ENCODE peak calls at places on chromosomes 16 and 17, in ten cellular contexts. One of them, this sample, is unnamed.

GRCh38 chr17:65365209-65365608 is 196.2 kb downstream of the AXIN2 start:
- DNase-seq in sigmoid colon: no peak
- DNase-seq in right lobe of liver: no peak
- DNase-seq in ovary: no peak
- DNase-seq in OCI-LY7: no peak
- DNase-seq in hepatocyte: no peak
- DNase-seq in adrenal gland: no peak
- DNase-seq in breast epithelium: no peak
- DNase-seq in heart right ventricle: no peak
- DNase-seq in right atrium auricular region: no peak
- DNase-seq in this sample: no peak

GRCh38 chr17:75032896-75033294 is 13.9 kb downstream of the ATP5PD start:
- DNase-seq in sigmoid colon: no peak
- DNase-seq in right lobe of liver: no peak
- DNase-seq in ovary: peak; percentile 42
- DNase-seq in OCI-LY7: no peak
- DNase-seq in hepatocyte: no peak
- DNase-seq in adrenal gland: peak; percentile 70
- DNase-seq in breast epithelium: no peak
- DNase-seq in heart right ventricle: peak; percentile 52
- DNase-seq in right atrium auricular region: no peak
- DNase-seq in this sample: peak; percentile 77

GRCh38 chr16:87836844-87837581 is 32.3 kb downstream of the SLC7A5 start:
- DNase-seq in sigmoid colon: no peak
- DNase-seq in right lobe of liver: peak; percentile 68
- DNase-seq in ovary: no peak
- DNase-seq in OCI-LY7: no peak
- DNase-seq in hepatocyte: no peak
- DNase-seq in adrenal gland: no peak
- DNase-seq in breast epithelium: no peak
- DNase-seq in heart right ventricle: no peak
- DNase-seq in right atrium auricular region: peak; percentile 83
- DNase-seq in this sample: no peak

GRCh38 chr17:44533533-44534246 is 23.6 kb upstream of the FZD2 start:
- DNase-seq in sigmoid colon: peak; percentile 93
- DNase-seq in right lobe of liver: peak; percentile 78
- DNase-seq in ovary: peak; percentile 92
- DNase-seq in OCI-LY7: peak; percentile 90
- DNase-seq in hepatocyte: peak; percentile 96
- DNase-seq in adrenal gland: peak; percentile 95
- DNase-seq in breast epithelium: peak; percentile 85
- DNase-seq in heart right ventricle: peak; percentile 86
- DNase-seq in right atrium auricular region: peak; percentile 89
- DNase-seq in this sample: peak; percentile 95

GRCh38 chr16:82824408-82824807 is 197.6 kb downstream of the CDH13 start:
- DNase-seq in sigmoid colon: no peak
- DNase-seq in right lobe of liver: no peak
- DNase-seq in ovary: no peak
- DNase-seq in OCI-LY7: no peak
- DNase-seq in hepatocyte: no peak
- DNase-seq in adrenal gland: no peak
- DNase-seq in breast epithelium: no peak
- DNase-seq in heart right ventricle: no peak
- DNase-seq in right atrium auricular region: no peak
- DNase-seq in this sample: no peak

GRCh38 chr17:77478281-77478680 is 337.5 kb downstream of the SEC14L1 start:
- DNase-seq in sigmoid colon: no peak
- DNase-seq in right lobe of liver: no peak
- DNase-seq in ovary: no peak
- DNase-seq in OCI-LY7: no peak
- DNase-seq in hepatocyte: no peak
- DNase-seq in adrenal gland: no peak
- DNase-seq in breast epithelium: no peak
- DNase-seq in heart right ventricle: no peak
- DNase-seq in right atrium auricular region: no peak
- DNase-seq in this sample: no peak

GRCh38 chr16:57604177-57604576 is 24.3 kb upstream of the ADGRG1 start:
- DNase-seq in sigmoid colon: peak; percentile 32
- DNase-seq in right lobe of liver: no peak
- DNase-seq in ovary: no peak
- DNase-seq in OCI-LY7: no peak
- DNase-seq in hepatocyte: no peak
- DNase-seq in adrenal gland: no peak
- DNase-seq in breast epithelium: no peak
- DNase-seq in heart right ventricle: no peak
- DNase-seq in right atrium auricular region: no peak
- DNase-seq in this sample: no peak

GRCh38 chr17:67891481-67892119 is 66.3 kb downstream of the BPTF start:
- DNase-seq in sigmoid colon: no peak
- DNase-seq in right lobe of liver: no peak
- DNase-seq in ovary: no peak
- DNase-seq in OCI-LY7: no peak
- DNase-seq in hepatocyte: peak; percentile 53
- DNase-seq in adrenal gland: peak; percentile 69
- DNase-seq in breast epithelium: no peak
- DNase-seq in heart right ventricle: no peak
- DNase-seq in right atrium auricular region: no peak
- DNase-seq in this sample: no peak

GRCh38 chr16:23578096-23578830 is 17.9 kb downstream of the NDUFAB1 start:
- DNase-seq in sigmoid colon: peak; percentile 18
- DNase-seq in right lobe of liver: no peak
- DNase-seq in ovary: no peak
- DNase-seq in OCI-LY7: no peak
- DNase-seq in hepatocyte: no peak
- DNase-seq in adrenal gland: no peak
- DNase-seq in breast epithelium: no peak
- DNase-seq in heart right ventricle: no peak
- DNase-seq in right atrium auricular region: no peak
- DNase-seq in this sample: no peak

GRCh38 chr17:77324227-77324626 is 183.5 kb downstream of the SEC14L1 start:
- DNase-seq in sigmoid colon: peak; percentile 62
- DNase-seq in right lobe of liver: peak; percentile 43
- DNase-seq in ovary: peak; percentile 41
- DNase-seq in OCI-LY7: peak; percentile 37
- DNase-seq in hepatocyte: no peak
- DNase-seq in adrenal gland: peak; percentile 42
- DNase-seq in breast epithelium: peak; percentile 3
- DNase-seq in heart right ventricle: no peak
- DNase-seq in right atrium auricular region: peak; percentile 50
- DNase-seq in this sample: peak; percentile 70

GRCh38 chr16:69084301-69084700 is 21.2 kb upstream of the HAS3 start:
- DNase-seq in sigmoid colon: no peak
- DNase-seq in right lobe of liver: no peak
- DNase-seq in ovary: no peak
- DNase-seq in OCI-LY7: no peak
- DNase-seq in hepatocyte: no peak
- DNase-seq in adrenal gland: no peak
- DNase-seq in breast epithelium: no peak
- DNase-seq in heart right ventricle: no peak
- DNase-seq in right atrium auricular region: no peak
- DNase-seq in this sample: no peak

GRCh38 chr16:88983157-88983556 is 6.2 kb upstream of the CBFA2T3 start:
- DNase-seq in sigmoid colon: no peak
- DNase-seq in right lobe of liver: no peak
- DNase-seq in ovary: no peak
- DNase-seq in OCI-LY7: no peak
- DNase-seq in hepatocyte: no peak
- DNase-seq in adrenal gland: no peak
- DNase-seq in breast epithelium: no peak
- DNase-seq in heart right ventricle: no peak
- DNase-seq in right atrium auricular region: no peak
- DNase-seq in this sample: no peak
- H3K4me3 ChIP-seq in sigmoid colon: no peak overlapping the region
- H3K4me3 ChIP-seq in right lobe of liver: no peak overlapping the region
- H3K4me3 ChIP-seq in ovary: no peak overlapping the region
- H3K4me3 ChIP-seq in OCI-LY7: peak overlapping the region; percentile 37
- H3K4me3 ChIP-seq in hepatocyte: no peak overlapping the region
- H3K4me3 ChIP-seq in adrenal gland: no peak overlapping the region
- H3K4me3 ChIP-seq in breast epithelium: no peak overlapping the region
- H3K4me3 ChIP-seq in heart right ventricle: no peak overlapping the region
- H3K4me3 ChIP-seq in right atrium auricular region: no peak overlapping the region
- H3K4me3 ChIP-seq in this sample: no peak overlapping the region

GRCh38 chr16:55055262-55055661 is 124.6 kb downstream of the IRX5 start:
- DNase-seq in sigmoid colon: no peak
- DNase-seq in right lobe of liver: no peak
- DNase-seq in ovary: no peak
- DNase-seq in OCI-LY7: no peak
- DNase-seq in hepatocyte: no peak
- DNase-seq in adrenal gland: no peak
- DNase-seq in breast epithelium: no peak
- DNase-seq in heart right ventricle: no peak
- DNase-seq in right atrium auricular region: no peak
- DNase-seq in this sample: no peak

GRCh38 chr16:55058576-55058975 is 127.9 kb downstream of the IRX5 start:
- DNase-seq in sigmoid colon: peak; percentile 22
- DNase-seq in right lobe of liver: no peak
- DNase-seq in ovary: no peak
- DNase-seq in OCI-LY7: no peak
- DNase-seq in hepatocyte: no peak
- DNase-seq in adrenal gland: no peak
- DNase-seq in breast epithelium: no peak
- DNase-seq in heart right ventricle: no peak
- DNase-seq in right atrium auricular region: no peak
- DNase-seq in this sample: no peak

GRCh38 chr16:55057866-55058265 is 127.2 kb downstream of the IRX5 start:
- DNase-seq in sigmoid colon: peak; percentile 32
- DNase-seq in right lobe of liver: no peak
- DNase-seq in ovary: no peak
- DNase-seq in OCI-LY7: no peak
- DNase-seq in hepatocyte: no peak
- DNase-seq in adrenal gland: no peak
- DNase-seq in breast epithelium: no peak
- DNase-seq in heart right ventricle: no peak
- DNase-seq in right atrium auricular region: no peak
- DNase-seq in this sample: no peak

GRCh38 chr16:55059146-55059545 is 128.5 kb downstream of the IRX5 start:
- DNase-seq in sigmoid colon: peak; percentile 4
- DNase-seq in right lobe of liver: no peak
- DNase-seq in ovary: no peak
- DNase-seq in OCI-LY7: no peak
- DNase-seq in hepatocyte: no peak
- DNase-seq in adrenal gland: no peak
- DNase-seq in breast epithelium: no peak
- DNase-seq in heart right ventricle: no peak
- DNase-seq in right atrium auricular region: no peak
- DNase-seq in this sample: no peak

DNA sequence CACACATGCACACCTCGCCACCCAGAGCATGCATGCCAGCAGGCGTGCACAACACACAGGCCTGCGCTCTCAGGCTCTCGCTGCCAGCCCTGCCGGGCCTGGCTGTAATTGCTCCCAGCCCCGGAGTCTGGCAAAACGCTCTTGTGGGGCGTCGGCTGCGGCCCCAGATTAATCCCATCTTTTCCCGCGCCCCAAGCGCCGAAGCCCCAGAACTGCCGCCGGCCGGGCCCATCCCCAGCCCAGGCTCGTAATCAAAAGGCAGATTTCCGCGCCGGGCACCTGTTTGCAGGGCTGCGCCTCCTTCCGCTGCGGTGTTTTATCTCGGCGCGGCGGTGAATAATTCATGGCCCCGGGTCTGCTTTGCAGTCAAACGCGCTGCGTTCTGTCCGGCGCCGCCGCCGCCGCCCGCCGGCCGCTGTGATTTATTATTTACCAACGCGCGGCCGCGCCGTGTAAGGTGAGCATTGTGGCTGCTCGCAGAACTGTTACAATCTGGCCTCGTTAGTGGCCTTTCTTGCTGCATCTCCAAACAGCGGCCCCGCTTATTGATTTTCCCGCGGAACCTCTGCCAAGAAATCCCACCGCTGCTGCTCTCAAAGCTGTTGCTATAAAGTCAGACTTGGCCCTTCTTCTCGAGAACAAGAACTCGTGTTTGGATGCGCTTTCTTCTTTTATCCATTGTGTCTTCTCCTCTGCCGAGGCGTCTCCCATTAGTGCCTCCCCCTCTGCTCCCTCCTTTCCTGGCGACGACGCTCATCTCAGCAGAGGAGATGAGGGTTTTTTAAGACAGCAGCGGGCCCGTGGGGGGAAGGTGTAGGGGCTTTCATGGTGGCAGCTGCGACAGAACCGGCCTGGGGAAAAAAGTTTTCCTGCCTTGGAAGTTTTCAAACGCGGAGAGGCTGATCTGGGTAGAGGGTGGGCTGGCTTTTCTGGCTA is 126.2 kb downstream of the IRX5 start:
- DNase-seq in sigmoid colon: peak; percentile 35
- DNase-seq in right lobe of liver: no peak
- DNase-seq in ovary: no peak
- DNase-seq in OCI-LY7: no peak
- DNase-seq in hepatocyte: peak; percentile 55
- DNase-seq in adrenal gland: no peak
- DNase-seq in breast epithelium: no peak
- DNase-seq in heart right ventricle: no peak
- DNase-seq in right atrium auricular region: no peak
- DNase-seq in this sample: no peak
- TF ChIP-seq CTCF in sigmoid colon: no peak
- TF ChIP-seq CTCF in right lobe of liver: no peak
- TF ChIP-seq CTCF in ovary: no peak
- TF ChIP-seq CTCF in OCI-LY7: no peak
- TF ChIP-seq CTCF in hepatocyte: no peak
- TF ChIP-seq CTCF in adrenal gland: no peak
- TF ChIP-seq CTCF in breast epithelium: no peak
- TF ChIP-seq CTCF in heart right ventricle: no peak
- TF ChIP-seq CTCF in right atrium auricular region: no peak
- TF ChIP-seq CTCF in this sample: no peak

GRCh38 chr16:66263168-66263972 is 103.1 kb upstream of the CDH5 start:
- DNase-seq in sigmoid colon: no peak
- DNase-seq in right lobe of liver: no peak
- DNase-seq in ovary: no peak
- DNase-seq in OCI-LY7: no peak
- DNase-seq in hepatocyte: peak; percentile 1
- DNase-seq in adrenal gland: no peak
- DNase-seq in breast epithelium: no peak
- DNase-seq in heart right ventricle: no peak
- DNase-seq in right atrium auricular region: peak; percentile 32
- DNase-seq in this sample: no peak
- H3K27ac ChIP-seq in sigmoid colon: no peak overlapping the region
- H3K27ac ChIP-seq in right lobe of liver: no peak overlapping the region
- H3K27ac ChIP-seq in ovary: no peak overlapping the region
- H3K27ac ChIP-seq in OCI-LY7: no peak overlapping the region
- H3K27ac ChIP-seq in hepatocyte: peak overlapping the region; percentile 7
- H3K27ac ChIP-seq in adrenal gland: peak overlapping the region; percentile 9
- H3K27ac ChIP-seq in breast epithelium: peak overlapping the region; percentile 49
- H3K27ac ChIP-seq in heart right ventricle: no peak overlapping the region
- H3K27ac ChIP-seq in right atrium auricular region: no peak overlapping the region
- H3K27ac ChIP-seq in this sample: no peak overlapping the region

DNA sequence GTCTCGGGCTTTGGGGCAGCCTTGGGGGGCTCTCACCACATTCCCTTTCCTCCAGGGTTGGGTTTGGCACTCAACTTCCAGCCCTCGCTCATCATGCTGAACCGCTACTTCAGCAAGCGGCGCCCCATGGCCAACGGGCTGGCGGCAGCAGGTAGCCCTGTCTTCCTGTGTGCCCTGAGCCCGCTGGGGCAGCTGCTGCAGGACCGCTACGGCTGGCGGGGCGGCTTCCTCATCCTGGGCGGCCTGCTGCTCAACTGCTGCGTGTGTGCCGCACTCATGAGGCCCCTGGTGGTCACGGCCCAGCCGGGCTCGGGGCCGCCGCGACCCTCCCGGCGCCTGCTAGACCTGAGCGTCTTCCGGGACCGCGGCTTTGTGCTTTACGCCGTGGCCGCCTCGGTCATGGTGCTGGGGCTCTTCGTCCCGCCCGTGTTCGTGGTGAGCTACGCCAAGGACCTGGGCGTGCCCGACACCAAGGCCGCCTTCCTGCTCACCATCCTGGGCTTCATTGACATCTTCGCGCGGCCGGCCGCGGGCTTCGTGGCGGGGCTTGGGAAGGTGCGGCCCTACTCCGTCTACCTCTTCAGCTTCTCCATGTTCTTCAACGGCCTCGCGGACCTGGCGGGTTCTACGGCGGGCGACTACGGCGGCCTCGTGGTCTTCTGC is 8.4 kb downstream of the SLC16A3 start:
- DNase-seq in sigmoid colon: peak; percentile 74
- DNase-seq in right lobe of liver: no peak
- DNase-seq in ovary: peak; percentile 54
- DNase-seq in OCI-LY7: no peak
- DNase-seq in hepatocyte: no peak
- DNase-seq in adrenal gland: peak; percentile 35
- DNase-seq in breast epithelium: no peak
- DNase-seq in heart right ventricle: no peak
- DNase-seq in right atrium auricular region: no peak
- DNase-seq in this sample: peak; percentile 79
- H3K4me3 ChIP-seq in sigmoid colon: no peak overlapping the region
- H3K4me3 ChIP-seq in right lobe of liver: no peak overlapping the region
- H3K4me3 ChIP-seq in ovary: no peak overlapping the region
- H3K4me3 ChIP-seq in OCI-LY7: no peak overlapping the region
- H3K4me3 ChIP-seq in hepatocyte: no peak overlapping the region
- H3K4me3 ChIP-seq in adrenal gland: no peak overlapping the region
- H3K4me3 ChIP-seq in breast epithelium: no peak overlapping the region
- H3K4me3 ChIP-seq in heart right ventricle: no peak overlapping the region
- H3K4me3 ChIP-seq in right atrium auricular region: no peak overlapping the region
- H3K4me3 ChIP-seq in this sample: no peak overlapping the region

This sample was measured in kidney.